ENCODE peak calls at places on chromosomes 3 and 15, in ten cellular contexts. R, P, K, U, M, O, L, D, F and J are unnamed samples.

GRCh38 chr3:46068526-46068925 is 41.2 kb upstream of the XCR1 start:
- DNase-seq in P (no peak), U (no peak), F (no peak), L (no peak), D (no peak), M (no peak), O (no peak), K (no peak), R (no peak), J (no peak)

GRCh38 chr15:63763476-63764123 is 70.1 kb downstream of the HERC1 start:
- DNase-seq in P (no peak), R (no peak), O (no peak), U (no peak), D (peak; percentile 55), M (no peak), L (peak; percentile 54), K (no peak), F (no peak), J (peak; percentile 20)

GRCh38 chr3:12479919-12480425 is 4.3 kb upstream of the TSEN2 start:
- DNase-seq in L (peak; percentile 58), U (no peak), M (peak; percentile 28), O (no peak), P (no peak), F (no peak), K (peak; percentile 86), D (peak; percentile 26), R (peak; percentile 72), J (peak; percentile 57)

GRCh38 chr15:28998511-28998910 is 112.7 kb downstream of the APBA2 start:
- DNase-seq in O (no peak), U (no peak), L (no peak), K (no peak), D (no peak), R (peak; percentile 18), F (no peak), P (no peak), M (no peak), J (no peak)

GRCh38 chr15:78641876-78642275 is 866 bp upstream of the CHRNB4 start:
- DNase-seq in L (no peak), U (no peak), R (no peak), M (no peak), O (no peak), D (no peak), F (no peak), P (no peak), K (no peak), J (no peak)

GRCh38 chr3:126266291-126266840 is 86.0 kb upstream of the ALDH1L1 start:
- DNase-seq in L (peak; percentile 45), F (no peak), M (peak; percentile 83), K (peak; percentile 34), U (peak; percentile 79), O (peak; percentile 49), D (no peak), R (peak; percentile 60), P (peak; percentile 91), J (no peak)

GRCh38 chr15:77482570-77482969 is 61.9 kb downstream of the HMG20A start:
- DNase-seq in F (no peak), R (peak; percentile 81), D (peak; percentile 90), M (no peak), K (no peak), L (peak; percentile 89), P (no peak), U (no peak), O (no peak), J (no peak)

GRCh38 chr15:59294574-59294960 is 78.1 kb downstream of the MYO1E start:
- DNase-seq in M (no peak), K (no peak), L (peak; percentile 70), P (no peak), R (peak; percentile 41), F (no peak), U (no peak), O (no peak), D (no peak), J (no peak)

GRCh38 chr15:49697121-49697520 is 76.3 kb downstream of the DTWD1 start:
- DNase-seq in R (no peak), U (no peak), L (peak; percentile 73), K (no peak), F (no peak), O (no peak), D (peak; percentile 53), M (no peak), P (no peak), J (no peak)

GRCh38 chr3:16143870-16144568 is 30.5 kb upstream of the GALNT15 start:
- DNase-seq in K (no peak), R (no peak), O (no peak), F (no peak), L (no peak), U (no peak), M (no peak), D (peak; percentile 66), P (no peak), J (no peak)

GRCh38 chr3:16140116-16140893 is 34.2 kb upstream of the GALNT15 start:
- DNase-seq in L (peak; percentile 76), D (peak; percentile 97), R (peak; percentile 96), F (no peak), O (peak; percentile 49), M (no peak), U (no peak), P (peak; percentile 87), K (peak; percentile 22), J (no peak)

GRCh38 chr3:16145176-16145575 is 29.3 kb upstream of the GALNT15 start:
- DNase-seq in D (no peak), U (no peak), M (no peak), K (no peak), P (no peak), F (no peak), L (no peak), O (no peak), R (no peak), J (no peak)

GRCh38 chr3:16140894-16141285 is 33.6 kb upstream of the GALNT15 start:
- DNase-seq in U (no peak), P (no peak), O (no peak), F (no peak), R (no peak), L (no peak), M (no peak), K (no peak), D (no peak), J (no peak)

DNA sequence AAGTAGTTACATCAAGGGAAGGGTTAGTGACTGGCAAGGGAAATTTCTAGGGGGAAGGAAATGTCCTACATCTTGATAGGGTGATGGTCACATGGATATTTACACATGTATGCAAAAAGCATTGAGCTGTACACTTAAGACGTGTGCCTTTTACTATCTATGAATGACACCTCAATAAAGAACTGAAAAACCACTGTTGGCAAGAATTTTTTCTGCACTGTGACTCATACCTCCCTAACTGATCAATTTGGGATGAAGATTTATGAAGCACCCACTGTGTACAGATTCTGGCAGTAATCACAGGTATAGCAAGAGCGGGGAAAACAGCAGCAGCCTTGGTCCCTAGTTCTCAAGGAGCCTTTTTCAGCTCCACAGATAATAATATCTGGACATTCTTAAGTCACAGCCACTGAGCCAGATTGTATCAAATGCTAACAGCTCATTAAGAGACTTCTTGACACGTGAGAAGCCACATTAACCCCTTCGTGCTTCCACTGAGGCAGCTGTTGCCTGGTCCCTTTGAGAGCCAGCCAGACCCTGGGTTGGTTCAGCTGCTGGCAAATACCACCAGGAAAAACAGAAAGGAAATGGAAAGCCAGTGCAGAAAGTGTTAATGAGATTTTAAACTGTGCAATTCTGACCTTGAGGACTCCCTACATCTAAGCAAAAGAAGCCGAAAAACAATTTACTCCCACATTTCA is 32.0 kb upstream of the GALNT15 start:
- DNase-seq in O (no peak), M (no peak), L (no peak), U (no peak), P (no peak), F (no peak), R (no peak), D (peak; percentile 53), K (no peak), J (no peak)
- H3K27ac ChIP-seq in O (no peak overlapping the region), M (no peak overlapping the region), L (no peak overlapping the region), U (no peak overlapping the region), P (no peak overlapping the region), F (no peak overlapping the region), R (no peak overlapping the region), D (no peak overlapping the region), K (no peak overlapping the region), J (no peak overlapping the region)

GRCh38 chr3:58077586-58078285 is 69.5 kb downstream of the FLNB start:
- DNase-seq in F (no peak), D (no peak), O (no peak), L (no peak), M (no peak), P (no peak), U (no peak), K (no peak), R (no peak), J (no peak)
- H3K36me3 ChIP-seq in F (no peaks in the 10 kb centered on the region), D (peaks cover 2% of the 10 kb centered on the region), O (no peaks in the 10 kb centered on the region), L (peaks cover 53% of the 10 kb centered on the region), M (peaks cover 37% of the 10 kb centered on the region), P (peaks cover 10% of the 10 kb centered on the region), U (peaks cover 15% of the 10 kb centered on the region), K (no peaks in the 10 kb centered on the region), R (no peaks in the 10 kb centered on the region), J (peaks cover 26% of the 10 kb centered on the region)

DNA sequence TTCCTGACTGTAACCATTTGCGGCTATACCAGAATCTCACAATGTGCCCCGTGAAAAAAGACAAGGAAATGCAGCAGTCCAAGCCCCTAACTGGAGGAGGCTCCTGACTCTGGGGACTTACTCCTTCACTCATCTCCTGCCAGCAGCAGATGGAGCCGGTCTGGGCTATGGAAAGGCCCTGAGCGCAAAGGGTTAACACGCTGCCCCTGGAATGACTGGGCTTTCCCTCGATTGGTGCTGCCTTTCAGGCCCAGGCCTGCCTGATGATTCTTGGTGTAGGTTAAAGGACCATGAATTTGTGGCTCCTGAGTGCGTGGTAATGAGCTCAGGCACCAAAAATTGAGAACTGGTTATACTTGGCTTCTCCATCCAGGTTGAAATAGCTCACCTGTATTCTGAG is 42.3 kb upstream of the GALNT15 start:
- DNase-seq in M (no peak), U (no peak), R (no peak), O (no peak), L (no peak), F (no peak), P (no peak), D (no peak), K (no peak), J (no peak)
- H3K4me1 ChIP-seq in M (peaks cover 38% of the 10 kb centered on the region), U (peaks cover 4% of the 10 kb centered on the region), R (no peaks in the 10 kb centered on the region), O (peaks cover 25% of the 10 kb centered on the region), L (peaks cover 48% of the 10 kb centered on the region), F (no peaks in the 10 kb centered on the region), P (peaks cover 14% of the 10 kb centered on the region), D (peaks cover 33% of the 10 kb centered on the region), K (no peaks in the 10 kb centered on the region), J (no peaks in the 10 kb centered on the region)

GRCh38 chr3:17979911-17980310 is 237.5 kb upstream of the TBC1D5 start:
- DNase-seq in M (no peak), R (no peak), P (no peak), U (no peak), K (no peak), O (no peak), F (no peak), D (no peak), L (no peak), J (no peak)

GRCh38 chr3:17985658-17986392 is 243.4 kb upstream of the TBC1D5 start:
- DNase-seq in K (no peak), O (no peak), L (no peak), F (no peak), M (no peak), R (no peak), P (no peak), U (no peak), D (no peak), J (no peak)

GRCh38 chr3:17983106-17983505 is 240.7 kb upstream of the TBC1D5 start:
- DNase-seq in P (no peak), O (no peak), R (peak; percentile 13), M (no peak), U (no peak), K (no peak), D (no peak), F (no peak), L (no peak), J (no peak)

GRCh38 chr3:17979248-17979647 is 236.8 kb upstream of the TBC1D5 start:
- DNase-seq in K (peak; percentile 8), F (no peak), P (peak; percentile 73), M (no peak), U (no peak), R (peak; percentile 9), O (no peak), D (no peak), L (peak; percentile 33), J (no peak)

GRCh38 chr3:17982211-17982880 is 239.9 kb upstream of the TBC1D5 start:
- DNase-seq in K (no peak), R (no peak), U (no peak), D (no peak), O (no peak), F (no peak), L (no peak), M (no peak), P (no peak), J (no peak)
- H3K27ac ChIP-seq in K (no peak overlapping the region), R (no peak overlapping the region), U (no peak overlapping the region), D (no peak overlapping the region), O (no peak overlapping the region), F (no peak overlapping the region), L (no peak overlapping the region), M (no peak overlapping the region), P (no peak overlapping the region), J (no peak overlapping the region)